ENCODE peak calls at places on chromosomes 1 and 21, in seven cellular contexts. A is neural progenitor cell, C is GM10248, Y is osteocyte, V is esophagus squamous epithelium, R is adrenal gland, G is GM12865. L is an unnamed sample.
A peak's percentile ranks its signal among the peaks of the same experiment; 100 is the strongest.

GRCh38 chr1:163069142-163069541 is at the start of gene RGS4:
- DNase-seq in A (peak; percentile 93), C (no peak), Y (peak; percentile 93), V (no peak), R (peak; percentile 52), G (no peak), L (no peak)

GRCh38 chr1:47332779-47333577 is 612 bp upstream of the CMPK1 start:
- DNase-seq in A (peak; percentile 11), C (no peak), Y (peak; percentile 51), V (no peak), R (peak; percentile 34), G (no peak), L (no peak)

GRCh38 chr1:23751050-23751814 is 8.0 kb downstream of the ELOA start:
- DNase-seq in A (peak; percentile 66), C (peak; percentile 80), Y (no peak), V (no peak), R (peak; percentile 83), G (peak; percentile 81), L (peak; percentile 58)

GRCh38 chr1:76073471-76073870 is 1.1 kb upstream of the ST6GALNAC3 start:
- DNase-seq in A (no peak), C (no peak), Y (no peak), V (no peak), R (no peak), G (no peak), L (no peak)

GRCh38 chr1:93150729-93151128 is 29.5 kb downstream of the TMED5 start:
- DNase-seq in A (no peak), C (no peak), Y (no peak), V (no peak), R (no peak), G (no peak), L (no peak)

GRCh38 chr21:18000961-18001522 is 181.9 kb upstream of the C21orf91 start:
- DNase-seq in A (no peak), C (no peak), Y (no peak), V (no peak), R (no peak), G (no peak), L (no peak)

GRCh38 chr1:202565890-202566289 is 144.4 kb downstream of the SYT2 start:
- DNase-seq in A (no peak), C (peak; percentile 46), Y (no peak), V (no peak), R (no peak), G (peak; percentile 85), L (peak; percentile 53)

GRCh38 chr1:8671313-8671917 is 146.0 kb downstream of the RERE start:
- DNase-seq in A (peak; percentile 77), C (peak; percentile 37), Y (no peak), V (no peak), R (peak; percentile 60), G (peak; percentile 61), L (peak; percentile 18)

GRCh38 chr21:28089599-28090421 is 902.9 kb downstream of the LTN1 start:
- DNase-seq in A (peak; percentile 3), C (no peak), Y (no peak), V (no peak), R (no peak), G (no peak), L (no peak)

GRCh38 chr1:155137550-155137949 is 1.9 kb downstream of the SLC50A1 start:
- DNase-seq in A (no peak), C (no peak), Y (no peak), V (no peak), R (no peak), G (no peak), L (no peak)

GRCh38 chr21:38140192-38140905 is 116.4 kb upstream of the KCNJ15 start:
- DNase-seq in A (peak; percentile 11), C (no peak), Y (no peak), V (no peak), R (peak; percentile 62), G (no peak), L (no peak)

DNA sequence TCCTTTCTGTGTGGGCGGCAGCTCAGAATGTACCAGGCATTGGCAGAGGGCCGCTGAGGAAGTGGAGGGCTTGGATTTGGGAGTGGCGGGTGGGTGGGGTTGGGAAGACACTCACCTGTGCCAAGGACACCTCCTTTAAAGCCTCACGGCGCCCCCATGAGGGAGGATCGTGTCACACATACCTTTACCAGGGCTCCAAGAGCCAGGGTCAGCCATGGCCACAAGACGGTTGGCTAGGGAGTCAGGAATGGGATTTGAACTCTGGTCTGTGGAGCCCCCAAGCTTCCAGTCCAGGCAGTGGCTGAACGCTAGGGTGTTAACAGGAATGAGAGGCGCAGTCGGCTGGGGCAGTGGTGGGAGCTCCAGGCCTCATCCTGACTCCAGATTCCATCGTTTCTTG is 4.6 kb downstream of the NBL1 start:
- DNase-seq in A (peak; percentile 64), C (no peak), Y (no peak), V (no peak), R (no peak), G (no peak), L (peak; percentile 51)
- TF ChIP-seq CTCF in A (peak; percentile 46), C (peak; percentile 11), Y (peak; percentile 43), V (peak; percentile 27), R (no peak), G (no peak), L (no peak)

GRCh38 chr1:16924919-16925477 is 3.3 kb downstream of the CROCC start:
- DNase-seq in A (no peak), C (no peak), Y (no peak), V (no peak), R (no peak), G (no peak), L (no peak)

GRCh38 chr1:16924216-16924918 is 2.6 kb downstream of the CROCC start:
- DNase-seq in A (no peak), C (no peak), Y (no peak), V (no peak), R (no peak), G (no peak), L (no peak)

GRCh38 chr1:16926491-16927195 is 4.9 kb downstream of the CROCC start:
- DNase-seq in A (peak; percentile 94), C (no peak), Y (no peak), V (no peak), R (no peak), G (no peak), L (no peak)

GRCh38 chr1:16927256-16927655 is 5.5 kb downstream of the CROCC start:
- DNase-seq in A (no peak), C (no peak), Y (no peak), V (no peak), R (no peak), G (no peak), L (no peak)

DNA sequence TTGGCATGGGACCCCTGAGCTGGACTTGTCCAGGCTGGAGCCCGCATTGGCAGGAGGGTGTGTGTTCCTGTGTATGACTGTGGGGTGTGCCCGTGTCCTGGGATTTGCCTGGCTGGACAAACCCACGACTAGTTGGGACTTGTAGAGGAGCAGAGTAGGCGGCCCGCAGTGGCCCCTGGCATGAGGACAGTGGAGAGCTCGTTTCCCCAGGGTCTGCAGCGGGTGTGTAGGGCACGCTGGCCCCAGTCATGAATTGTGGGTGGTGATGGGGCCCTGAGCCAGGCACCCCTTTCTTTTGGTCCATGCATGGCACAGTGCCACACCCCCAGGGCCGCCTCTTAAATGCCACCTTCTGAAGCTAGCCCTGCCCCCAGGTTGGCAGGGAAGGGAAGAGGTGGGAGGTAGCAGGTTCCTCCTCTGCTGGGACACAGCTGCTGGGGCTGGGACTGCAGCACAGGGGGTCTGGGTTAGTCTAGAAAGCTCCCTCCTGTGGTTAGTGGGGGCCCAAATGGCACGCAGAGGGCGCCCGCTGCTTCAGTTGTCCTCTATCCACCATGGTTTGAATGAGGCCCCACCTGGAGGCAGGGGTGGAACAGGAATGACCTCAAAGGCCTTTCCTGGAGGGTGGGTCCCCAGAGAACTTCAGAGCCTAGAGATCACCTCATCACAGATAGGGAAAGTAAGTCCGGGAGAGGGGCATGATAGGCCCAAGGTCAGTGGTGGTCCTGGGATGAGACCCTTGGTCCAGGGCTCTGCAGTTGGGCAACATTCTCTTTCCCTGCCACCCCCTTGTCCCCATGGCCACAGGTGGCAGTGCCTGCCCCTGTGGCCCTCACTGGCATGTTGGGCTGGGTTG is 4.1 kb downstream of the CROCC start:
- DNase-seq in A (no peak), C (peak; percentile 41), Y (no peak), V (no peak), R (no peak), G (no peak), L (no peak)
- TF ChIP-seq CTCF in A (no peak), C (no peak), Y (no peak), V (no peak), R (no peak), G (no peak), L (no peak)

DNA sequence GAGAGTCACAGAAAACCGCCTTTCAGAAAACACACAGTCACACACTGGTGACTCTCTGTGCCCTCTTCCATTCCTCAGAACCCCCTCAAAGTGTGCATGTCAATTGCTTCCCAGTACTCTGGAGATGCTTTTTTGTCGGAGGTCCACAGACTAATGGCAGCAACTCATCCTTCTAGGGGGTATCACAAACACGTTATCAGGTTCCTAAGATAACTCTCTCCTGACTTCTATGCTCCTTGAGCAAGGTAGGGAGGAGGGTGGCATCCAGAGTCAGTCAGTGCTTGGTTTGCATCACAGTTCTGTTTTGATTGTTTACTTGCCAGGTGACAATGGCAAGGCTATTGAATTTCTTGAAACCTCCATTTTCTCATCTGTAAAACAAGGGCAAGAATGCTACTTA is 39.4 kb upstream of the DYNLT5 start:
- DNase-seq in A (no peak), C (no peak), Y (no peak), V (no peak), R (no peak), G (no peak), L (no peak)
- TF ChIP-seq CTCF in A (no peak), C (no peak), Y (no peak), V (no peak), R (no peak), G (no peak), L (no peak)

GRCh38 chr21:44443891-44444285 is 11.4 kb upstream of the LRRC3 start:
- DNase-seq in A (no peak), C (no peak), Y (no peak), V (no peak), R (no peak), G (no peak), L (peak; percentile 12)

GRCh38 chr21:44445413-44445812 is 9.9 kb upstream of the LRRC3 start:
- DNase-seq in A (no peak), C (no peak), Y (no peak), V (no peak), R (no peak), G (no peak), L (no peak)

GRCh38 chr21:44443291-44443890 is 11.9 kb upstream of the LRRC3 start:
- DNase-seq in A (no peak), C (no peak), Y (no peak), V (no peak), R (no peak), G (no peak), L (no peak)

GRCh38 chr21:44442266-44443125 is 12.8 kb upstream of the LRRC3 start:
- DNase-seq in A (no peak), C (no peak), Y (no peak), V (no peak), R (no peak), G (no peak), L (no peak)

DNA sequence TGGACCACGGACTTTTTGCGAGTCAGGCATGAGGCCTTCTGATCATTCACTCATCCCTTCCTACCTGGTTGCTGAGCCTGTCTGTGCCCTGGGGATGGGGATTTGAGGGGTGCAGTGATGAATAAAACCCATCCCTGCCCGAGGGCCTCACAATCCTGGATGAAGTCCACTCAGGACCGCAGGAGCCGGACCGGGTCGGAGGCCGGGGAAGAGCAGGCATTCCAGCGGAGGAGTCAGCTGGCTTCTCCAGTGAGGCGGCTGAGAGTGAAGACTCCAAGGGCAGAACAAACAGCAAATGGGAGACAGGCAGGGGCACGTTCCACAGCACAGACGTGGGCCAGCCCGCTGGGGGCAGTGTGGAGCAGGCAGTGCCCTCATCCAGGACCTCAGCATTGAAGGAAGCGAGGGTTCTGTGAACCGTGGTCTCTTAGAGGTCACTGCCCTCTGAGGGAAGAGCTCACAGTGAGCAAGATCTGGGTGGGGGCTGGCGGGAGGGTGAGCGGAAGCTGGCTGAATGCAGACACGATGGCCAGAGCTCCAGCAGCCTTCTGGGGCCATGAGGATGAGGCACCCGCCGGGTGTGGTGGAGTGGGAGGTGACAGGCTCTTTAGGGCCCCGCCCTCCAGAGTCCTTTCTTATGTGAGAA is 10.9 kb upstream of the LRRC3 start:
- DNase-seq in A (peak; percentile 56), C (no peak), Y (no peak), V (no peak), R (no peak), G (no peak), L (peak; percentile 17)
- TF ChIP-seq CTCF in A (peak; percentile 51), C (no peak), Y (no peak), V (no peak), R (no peak), G (peak; percentile 31), L (no peak)

L was measured in activated CD8-positive, alpha-beta T cell treated with anti-CD3 and anti-CD28 coated beads for 36 hours.